ENCODE peak calls at places on chromosomes 1 and 21, in four cellular contexts. Z is HEK293T, V is posterior vena cava, A is GM10248. R is an unnamed sample.

GRCh38 chr21:43359081-43359822 is 67.7 kb downstream of the SIK1 start:
- DNase-seq in A (no peak), Z (no peak), V (no peak), R (no peak)

GRCh38 chr1:246971322-246971721 is 36.5 kb downstream of the ZNF695 start:
- DNase-seq in A (no peak), Z (no peak), V (peak), R (no peak)

GRCh38 chr1:239951518-239952130 is 140.1 kb upstream of the FMN2 start:
- DNase-seq in V (no peak), A (peak), Z (peak), R (peak)

GRCh38 chr1:221987860-221988520 is 246.1 kb upstream of the DUSP10 start:
- DNase-seq in Z (no peak), A (no peak), V (no peak), R (no peak)

GRCh38 chr1:186194107-186194756 is 180.8 kb downstream of the TPR start:
- DNase-seq in A (peak), V (no peak), Z (no peak), R (no peak)

GRCh38 chr21:37560385-37560784 is 193.8 kb downstream of the DYRK1A start:
- DNase-seq in Z (no peak), A (no peak), V (no peak), R (no peak)

GRCh38 chr1:93995837-93996526 is 86.8 kb upstream of the GCLM start:
- DNase-seq in V (no peak), A (no peak), Z (no peak), R (no peak)

GRCh38 chr1:163655565-163655964 is 333.8 kb downstream of the NUF2 start:
- DNase-seq in A (no peak), Z (no peak), V (no peak), R (no peak)

GRCh38 chr1:214439352-214440119 is 111.9 kb downstream of the PTPN14 start:
- DNase-seq in V (no peak), Z (peak), A (peak), R (no peak)

GRCh38 chr1:235018161-235018560 is 110.5 kb downstream of the TOMM20 start:
- DNase-seq in Z (no peak), V (peak), A (no peak), R (no peak)

GRCh38 chr21:31484219-31484618 is 140.2 kb upstream of the TIAM1 start:
- DNase-seq in V (peak), A (no peak), Z (no peak), R (no peak)

GRCh38 chr21:42991992-42992740 is 17.8 kb downstream of the PKNOX1 start:
- DNase-seq in Z (no peak), V (peak), A (no peak), R (no peak)

GRCh38 chr1:109377698-109378097 is 20.0 kb downstream of the SORT1 start:
- DNase-seq in V (no peak), A (no peak), Z (no peak), R (no peak)

GRCh38 chr21:16076465-16076864 is 346.7 kb downstream of the USP25 start:
- DNase-seq in Z (no peak), A (no peak), V (no peak), R (no peak)

GRCh38 chr1:204962742-204963632 is 80.0 kb upstream of the CNTN2 start:
- DNase-seq in A (no peak), Z (no peak), V (no peak), R (no peak)

GRCh38 chr1:119531606-119532323 is 24.8 kb downstream of the HSD3B1 start:
- DNase-seq in V (no peak), Z (no peak), A (no peak), R (no peak)

GRCh38 chr1:109482242-109482641 is 1.5 kb upstream of the ATXN7L2 start:
- DNase-seq in Z (no peak), A (no peak), V (no peak), R (no peak)

GRCh38 chr1:207025144-207025880 is 7.2 kb downstream of the C1orf116 start:
- DNase-seq in Z (no peak), V (no peak), A (no peak), R (no peak)

GRCh38 chr1:247246325-247247115 is 9.4 kb upstream of the VN1R5 start:
- DNase-seq in Z (no peak), V (no peak), A (no peak), R (no peak)

GRCh38 chr1:168261390-168261789 is 19.3 kb upstream of the TBX19 start:
- DNase-seq in Z (no peak), A (no peak), V (no peak), R (no peak)

GRCh38 chr1:180098242-180098995 is 56.2 kb upstream of the QSOX1 start:
- DNase-seq in A (no peak), Z (no peak), V (no peak), R (no peak)

GRCh38 chr1:156935719-156936118 is 15.3 kb downstream of the LRRC71 start:
- DNase-seq in Z (no peak), A (no peak), V (peak), R (no peak)

GRCh38 chr1:185257947-185258203 is 59.2 kb downstream of the IVNS1ABP start:
- DNase-seq in Z (no peak), V (no peak), A (no peak), R (no peak)

GRCh38 chr1:53594391-53595180 is 135.4 kb downstream of the DMRTB1 start:
- DNase-seq in Z (no peak), A (no peak), V (peak), R (no peak)

GRCh38 chr1:26358411-26359384 is 4.8 kb upstream of the CRYBG2 start:
- DNase-seq in V (no peak), Z (no peak), A (no peak), R (no peak)

GRCh38 chr1:39204441-39205081 is at the start of gene MACF1:
- DNase-seq in V (peak), A (no peak), Z (no peak), R (peak)

GRCh38 chr1:153683853-153684252 is 5.4 kb downstream of the NPR1 start:
- DNase-seq in V (peak), A (no peak), Z (no peak), R (no peak)

GRCh38 chr1:57770236-57770635 is 346.4 kb upstream of the DAB1 start:
- DNase-seq in Z (no peak), A (no peak), V (no peak), R (no peak)

GRCh38 chr1:97384294-97384952 is 536.4 kb downstream of the DPYD start:
- DNase-seq in Z (no peak), V (no peak), A (no peak), R (no peak)

GRCh38 chr1:19483261-19483660 is 2.1 kb downstream of the CAPZB start:
- DNase-seq in A (no peak), V (no peak), Z (no peak), R (no peak)

GRCh38 chr1:66526036-66526435 is 7.9 kb upstream of the SGIP1 start:
- DNase-seq in Z (no peak), A (no peak), V (no peak), R (no peak)

GRCh38 chr1:19209439-19209989 is 552 bp downstream of the UBR4 start:
- DNase-seq in A (peak), Z (peak), V (peak), R (no peak)

GRCh38 chr1:198462365-198463025 is 78.0 kb downstream of the ATP6V1G3 start:
- DNase-seq in A (no peak), Z (no peak), V (no peak), R (no peak)

GRCh38 chr1:205069371-205070125 is 14.7 kb downstream of the TMEM81 start:
- DNase-seq in A (no peak), Z (no peak), V (no peak), R (no peak)

GRCh38 chr1:65459397-65459768 is 38.9 kb downstream of the LEPR start:
- DNase-seq in Z (peak), A (peak), V (no peak), R (no peak)

GRCh38 chr1:234782057-234782800 is 172.3 kb upstream of the IRF2BP2 start:
- DNase-seq in A (no peak), Z (no peak), V (no peak), R (no peak)

R was measured in neural crest cell.